ENCODE peak calls at places on chromosomes 4 and X, in six cellular contexts. Z, U, A, M, E and Q are unnamed samples.
A peak's percentile ranks its signal among the peaks of the same experiment; 100 is the strongest.

GRCh38 chr4:185504098-185505047 is 30.9 kb downstream of the PDLIM3 start:
- DNase-seq in Z (no peak), U (peak; percentile 11), A (peak; percentile 28), M (no peak), E (peak; percentile 29), Q (peak; percentile 59)

GRCh38 chr4:156193800-156194199 is 240.1 kb upstream of the CTSO start:
- DNase-seq in Z (no peak), U (no peak), A (no peak), M (peak; percentile 28), E (no peak), Q (peak; percentile 39)

GRCh38 chr4:176839656-176840055 is 46.9 kb upstream of the VEGFC start:
- DNase-seq in Z (no peak), U (no peak), A (no peak), M (peak; percentile 33), E (no peak), Q (no peak)

GRCh38 chr4:120920666-120921065 is 1.9 kb downstream of the PRDM5 start:
- DNase-seq in Z (no peak), U (no peak), A (no peak), M (no peak), E (no peak), Q (no peak)

GRCh38 chrX:24993887-24994286 is 21.9 kb downstream of the ARX start:
- DNase-seq in Z (no peak), U (no peak), A (no peak), M (no peak), E (no peak), Q (no peak)

GRCh38 chr4:142383800-142384470 is 462.2 kb downstream of the INPP4B start:
- DNase-seq in Z (no peak), U (no peak), A (no peak), M (no peak), E (no peak), Q (no peak)

GRCh38 chr4:99572527-99573240 is 1.9 kb upstream of the MTTP start:
- DNase-seq in Z (no peak), U (no peak), A (no peak), M (peak; percentile 26), E (no peak), Q (no peak)

GRCh38 chr4:183303278-183303677 is 16.8 kb downstream of the CLDN22 start:
- DNase-seq in Z (no peak), U (no peak), A (no peak), M (peak; percentile 14), E (no peak), Q (no peak)

GRCh38 chrX:49079489-49080428 is at the start of gene WDR45:
- DNase-seq in Z (peak; percentile 53), U (peak; percentile 66), A (no peak), M (peak; percentile 60), E (peak; percentile 71), Q (peak; percentile 60)

GRCh38 chr4:2934077-2934812 is 29.0 kb downstream of the NOP14 start:
- DNase-seq in Z (no peak), U (peak; percentile 62), A (peak; percentile 28), M (peak; percentile 65), E (peak; percentile 53), Q (peak; percentile 81)

GRCh38 chr4:86482851-86483490 is 111.1 kb upstream of the PTPN13 start:
- DNase-seq in Z (no peak), U (no peak), A (no peak), M (no peak), E (no peak), Q (no peak)

GRCh38 chrX:48022740-48023139 is 16.0 kb downstream of the SPACA5 start:
- DNase-seq in Z (no peak), U (no peak), A (no peak), M (peak; percentile 9), E (no peak), Q (no peak)

GRCh38 chr4:60759518-60760245 is 440.4 kb upstream of the ADGRL3 start:
- DNase-seq in Z (no peak), U (no peak), A (no peak), M (no peak), E (no peak), Q (no peak)

GRCh38 chr4:80788798-80789197 is 241.7 kb upstream of the BMP3 start:
- DNase-seq in Z (no peak), U (peak; percentile 19), A (no peak), M (peak; percentile 10), E (no peak), Q (peak; percentile 34)

GRCh38 chr4:15769202-15769601 is 8.9 kb upstream of the CD38 start:
- DNase-seq in Z (no peak), U (no peak), A (no peak), M (no peak), E (no peak), Q (no peak)

GRCh38 chrX:53126377-53126776 is 32.4 kb downstream of the KANTR start:
- DNase-seq in Z (no peak), U (no peak), A (no peak), M (no peak), E (no peak), Q (no peak)

GRCh38 chrX:149494844-149495565 is 10.1 kb downstream of the IDS start:
- DNase-seq in Z (no peak), U (no peak), A (no peak), M (peak; percentile 7), E (no peak), Q (no peak)

GRCh38 chrX:19794690-19795089 is 92.7 kb downstream of the SH3KBP1 start:
- DNase-seq in Z (no peak), U (no peak), A (no peak), M (no peak), E (no peak), Q (no peak)

GRCh38 chr4:129682586-129682985 is 586.6 kb downstream of the C4orf33 start:
- DNase-seq in Z (no peak), U (no peak), A (no peak), M (no peak), E (no peak), Q (no peak)

GRCh38 chrX:104660092-104660491 is 94.1 kb downstream of the IL1RAPL2 start:
- DNase-seq in Z (no peak), U (no peak), A (no peak), M (no peak), E (no peak), Q (no peak)

GRCh38 chr4:112038861-112039260 is 106.4 kb upstream of the FAM241A start:
- DNase-seq in Z (no peak), U (no peak), A (no peak), M (peak; percentile 42), E (no peak), Q (peak; percentile 16)

GRCh38 chr4:159607824-159608223 is 504.9 kb downstream of the RAPGEF2 start:
- DNase-seq in Z (no peak), U (no peak), A (no peak), M (no peak), E (no peak), Q (no peak)

DNA sequence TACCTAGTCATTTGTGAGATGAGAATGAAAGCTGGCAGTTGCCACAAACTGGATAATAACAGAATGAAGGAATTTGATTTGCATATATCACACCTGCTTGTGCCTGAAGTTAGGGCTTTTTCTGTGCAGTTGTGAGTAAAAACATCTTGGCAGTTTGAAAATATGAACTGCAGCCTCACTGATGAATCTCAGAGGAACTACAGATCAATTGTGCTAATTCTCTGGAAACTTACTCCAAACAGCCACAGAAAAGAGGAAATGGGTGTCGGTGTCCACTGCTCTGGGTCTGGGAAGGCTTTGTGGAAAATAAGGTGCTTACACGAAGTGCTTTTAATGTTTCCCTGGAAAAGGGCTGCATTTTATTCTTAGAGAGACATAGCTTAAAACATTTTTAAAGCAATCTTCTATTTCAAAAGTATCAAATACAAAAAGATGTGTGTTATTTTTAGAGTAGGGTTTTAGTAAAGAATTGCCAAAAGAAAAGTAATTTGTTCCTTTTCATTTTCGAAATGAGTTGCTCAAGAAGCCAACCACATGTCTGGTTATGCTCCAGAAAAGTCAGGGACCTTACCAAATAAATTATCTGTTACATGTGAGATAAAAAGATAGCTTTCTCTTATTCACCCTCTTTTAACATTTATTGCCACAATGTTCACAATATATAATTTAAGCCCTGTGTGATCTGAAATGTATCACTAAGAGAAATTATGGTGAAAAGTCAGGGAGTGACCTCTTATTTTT is 240.1 kb downstream of the FRAS1 start:
- DNase-seq in Z (no peak), U (peak; percentile 29), A (no peak), M (peak; percentile 68), E (no peak), Q (peak; percentile 29)
- H3K4me3 ChIP-seq in Z (no peak overlapping the region), U (no peak overlapping the region), A (peak overlapping the region; percentile 27), M (no peak overlapping the region), E (no peak overlapping the region), Q (peak overlapping the region; percentile 11)

GRCh38 chrX:69618803-69619202 is 2.9 kb downstream of the EDA start:
- DNase-seq in Z (peak; percentile 12), U (no peak), A (no peak), M (peak; percentile 31), E (peak; percentile 18), Q (peak; percentile 13)
- TF ChIP-seq CTCF in Z (no peak), U (peak; percentile 44), A (peak; percentile 33), M (peak; percentile 42), E (peak; percentile 37), Q (peak; percentile 5)

DNA sequence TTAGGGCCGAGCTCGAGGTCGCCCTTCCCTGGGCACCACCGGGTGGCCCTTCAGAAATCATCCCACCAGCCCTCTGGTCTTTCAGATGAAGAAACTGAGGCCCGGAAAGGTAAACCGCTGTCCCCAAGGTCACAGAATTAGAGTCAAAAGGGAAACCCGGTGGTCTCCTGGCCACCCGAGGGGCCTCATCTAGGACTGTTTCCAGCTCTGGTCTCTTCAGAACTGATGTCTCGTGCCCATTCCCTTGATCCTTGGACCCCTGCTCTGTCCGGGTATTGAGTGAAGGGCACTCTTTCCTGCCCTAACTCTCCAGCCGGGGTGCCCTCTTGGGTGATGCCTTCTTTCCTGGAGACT is 841 bp downstream of the HTRA3 start:
- DNase-seq in Z (no peak), U (no peak), A (no peak), M (no peak), E (no peak), Q (no peak)
- H3K4me3 ChIP-seq in Z (no peak overlapping the region), U (peak overlapping the region; percentile 25), A (peak overlapping the region; percentile 67), M (no peak overlapping the region), E (no peak overlapping the region), Q (no peak overlapping the region)

GRCh38 chrX:66022742-66023725 is 16.8 kb downstream of the VSIG4 start:
- DNase-seq in Z (no peak), U (no peak), A (no peak), M (no peak), E (no peak), Q (no peak)
- TF ChIP-seq CTCF in Z (no peak), U (no peak), A (no peak), M (peak; percentile 20), E (no peak), Q (no peak)

GRCh38 chr4:82811838-82812672 is 13.5 kb upstream of the SCD5 start:
- DNase-seq in Z (no peak), U (no peak), A (no peak), M (peak; percentile 16), E (no peak), Q (peak; percentile 43)
- H3K4me3 ChIP-seq in Z (no peak overlapping the region), U (peak overlapping the region; percentile 19), A (no peak overlapping the region), M (no peak overlapping the region), E (no peak overlapping the region), Q (no peak overlapping the region)

GRCh38 chr4:169311643-169312365 is 41.0 kb upstream of the SH3RF1 start:
- DNase-seq in Z (peak; percentile 56), U (peak; percentile 36), A (no peak), M (peak; percentile 68), E (peak; percentile 53), Q (no peak)
- TF ChIP-seq CTCF in Z (peak; percentile 78), U (peak; percentile 13), A (peak; percentile 43), M (peak; percentile 65), E (peak; percentile 72), Q (peak; percentile 18)